ENCODE peak calls at places on chromosomes 11 and 22, in four cellular contexts. X is IMR-90, V is endodermal cell, E is AG04450. J is an unnamed sample. For H3K27me3, the result is how much of the 10 kb centered on the place peaks cover.

GRCh38 chr11:76736773-76737495 is 46.2 kb upstream of the TSKU start:
- DNase-seq in X (no peak), V (no peak), E (no peak), J (no peak)

GRCh38 chr11:134055029-134055428 is 13.8 kb upstream of the JAM3 start:
- DNase-seq in X (no peak), V (peak), E (no peak), J (no peak)

GRCh38 chr11:118247041-118247440 is 5.1 kb downstream of the MPZL3 start:
- DNase-seq in X (no peak), V (no peak), E (no peak), J (no peak)

GRCh38 chr11:116697639-116698038 is 75.1 kb downstream of the BUD13 start:
- DNase-seq in X (no peak), V (no peak), E (no peak), J (no peak)

GRCh38 chr22:49305966-49306631 is 521.6 kb downstream of the BRD1 start:
- DNase-seq in X (no peak), V (peak), E (no peak), J (no peak)

GRCh38 chr11:83835423-83835822 is 549.3 kb upstream of the CCDC90B start:
- DNase-seq in X (peak), V (no peak), E (no peak), J (no peak)

GRCh38 chr11:97454988-97455387 is 1065.2 kb downstream of the JRKL start:
- DNase-seq in X (no peak), V (no peak), E (no peak), J (no peak)

GRCh38 chr11:20112291-20113146 is 47.8 kb downstream of the DBX1 start:
- DNase-seq in X (peak), V (peak), E (peak), J (peak)

GRCh38 chr11:72719551-72719950 is 32.7 kb downstream of the ARAP1 start:
- DNase-seq in X (no peak), V (no peak), E (no peak), J (no peak)

GRCh38 chr11:112666253-112666652 is 295.0 kb upstream of the NCAM1 start:
- DNase-seq in X (no peak), V (no peak), E (no peak), J (no peak)

GRCh38 chr11:117795726-117796455 is 1.1 kb downstream of the DSCAML1 start:
- DNase-seq in X (no peak), V (peak), E (no peak), J (no peak)

GRCh38 chr11:48107188-48107704 is 109.4 kb upstream of the OR4B1 start:
- DNase-seq in X (peak), V (no peak), E (no peak), J (no peak)

GRCh38 chr22:43885786-43886185 is 6.0 kb downstream of the PNPLA5 start:
- DNase-seq in X (no peak), V (no peak), E (no peak), J (no peak)

GRCh38 chr11:119374632-119375394 is 6.7 kb downstream of the USP2 start:
- DNase-seq in X (no peak), V (peak), E (no peak), J (no peak)

DNA sequence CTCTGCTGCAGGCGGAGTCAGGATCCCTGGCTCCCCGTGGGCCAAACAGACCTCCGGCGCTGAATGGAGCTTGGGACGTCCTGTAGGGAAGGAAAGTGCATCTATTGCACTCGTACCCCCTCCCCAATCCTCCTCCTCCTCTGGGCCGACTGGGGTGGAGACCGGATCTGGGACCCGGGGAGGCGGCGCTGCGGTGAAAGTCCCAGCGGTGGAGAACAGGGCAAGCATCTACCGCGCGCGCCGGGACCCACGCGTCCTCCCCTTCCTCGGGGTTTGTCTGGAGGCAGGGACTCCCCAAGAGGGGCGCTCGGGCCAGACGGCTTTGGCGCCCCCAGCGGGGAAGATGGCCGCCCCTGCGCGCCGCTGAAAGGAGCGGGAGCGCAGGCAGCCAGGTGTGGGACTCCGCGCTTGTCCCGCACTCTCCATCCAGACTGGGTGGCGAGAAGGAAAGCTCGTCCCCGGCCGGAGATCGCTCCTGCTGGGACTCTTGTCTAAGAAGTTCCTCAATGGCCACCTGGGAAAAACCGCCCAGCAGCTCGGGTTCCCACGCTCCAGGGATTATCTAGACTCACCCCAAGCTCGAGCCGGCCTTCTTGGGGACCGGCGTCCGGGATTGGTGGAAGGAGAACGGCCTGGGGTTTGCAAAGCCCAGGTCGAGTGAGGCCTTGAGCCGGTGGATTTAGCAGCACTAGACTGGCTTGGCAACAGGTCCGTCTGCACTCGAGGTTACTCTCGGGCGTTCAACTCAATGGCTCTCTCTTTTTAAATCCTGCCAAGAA is 718 bp downstream of the FADS2 start:
- DNase-seq in X (no peak), V (peak), E (no peak), J (peak)
- TF ChIP-seq CTCF in X (peak), V (peak), E (peak), J (peak)

GRCh38 chr11:124837491-124837856 is 27.8 kb upstream of the ROBO3 start:
- DNase-seq in X (peak), V (peak), E (peak), J (no peak)

GRCh38 chr11:124840666-124841065 is 24.6 kb upstream of the ROBO3 start:
- DNase-seq in X (no peak), V (no peak), E (no peak), J (no peak)

GRCh38 chr11:124841186-124841585 is 24.0 kb upstream of the ROBO3 start:
- DNase-seq in X (no peak), V (no peak), E (no peak), J (no peak)

GRCh38 chr11:124839972-124840621 is 25.1 kb upstream of the ROBO3 start:
- DNase-seq in X (no peak), V (no peak), E (no peak), J (no peak)

GRCh38 chr11:124839051-124839971 is 25.9 kb upstream of the ROBO3 start:
- DNase-seq in X (no peak), V (peak), E (no peak), J (peak)
- H3K27me3 ChIP-seq in X (half or more), V (half or more), E (half or more), J (half or more)

GRCh38 chr11:3382613-3383275 is 3.8 kb upstream of the ZNF195 start:
- DNase-seq in X (no peak), V (no peak), E (no peak), J (no peak)
- TF ChIP-seq CTCF in X (peak), V (no peak), E (no peak), J (no peak)

GRCh38 chr11:6395470-6396060 is 5.3 kb downstream of the SMPD1 start:
- DNase-seq in X (no peak), V (no peak), E (no peak), J (no peak)

GRCh38 chr11:6393989-6394670 is 3.9 kb downstream of the SMPD1 start:
- DNase-seq in X (no peak), V (no peak), E (no peak), J (no peak)

GRCh38 chr11:6400431-6401345 is 10.4 kb downstream of the SMPD1 start:
- DNase-seq in X (no peak), V (no peak), E (no peak), J (no peak)

GRCh38 chr11:6397156-6397555 is 6.9 kb downstream of the SMPD1 start:
- DNase-seq in X (no peak), V (no peak), E (no peak), J (no peak)

GRCh38 chr11:6397636-6398035 is 7.4 kb downstream of the SMPD1 start:
- DNase-seq in X (peak), V (no peak), E (no peak), J (no peak)
- H3K27me3 ChIP-seq in X (under half), V (under half), E (under half), J (under half)

GRCh38 chr11:84899740-84900139 is 727.4 kb downstream of the DLG2 start:
- DNase-seq in X (peak), V (peak), E (no peak), J (no peak)
- TF ChIP-seq CTCF in X (no peak), V (peak), E (peak), J (no peak)

GRCh38 chr22:45069925-45070324 is 60.1 kb upstream of the PHF21B start:
- DNase-seq in X (no peak), V (no peak), E (no peak), J (no peak)

GRCh38 chr22:45064313-45065268 is 54.8 kb upstream of the PHF21B start:
- DNase-seq in X (peak), V (no peak), E (peak), J (no peak)

GRCh38 chr22:45061332-45061731 is 51.5 kb upstream of the PHF21B start:
- DNase-seq in X (no peak), V (no peak), E (no peak), J (no peak)

GRCh38 chr22:45067731-45068130 is 57.9 kb upstream of the PHF21B start:
- DNase-seq in X (no peak), V (no peak), E (no peak), J (no peak)

GRCh38 chr22:45065726-45066125 is 55.9 kb upstream of the PHF21B start:
- DNase-seq in X (no peak), V (no peak), E (no peak), J (no peak)
- H3K27me3 ChIP-seq in X (under half), V (under half), E (under half), J (under half)

DNA sequence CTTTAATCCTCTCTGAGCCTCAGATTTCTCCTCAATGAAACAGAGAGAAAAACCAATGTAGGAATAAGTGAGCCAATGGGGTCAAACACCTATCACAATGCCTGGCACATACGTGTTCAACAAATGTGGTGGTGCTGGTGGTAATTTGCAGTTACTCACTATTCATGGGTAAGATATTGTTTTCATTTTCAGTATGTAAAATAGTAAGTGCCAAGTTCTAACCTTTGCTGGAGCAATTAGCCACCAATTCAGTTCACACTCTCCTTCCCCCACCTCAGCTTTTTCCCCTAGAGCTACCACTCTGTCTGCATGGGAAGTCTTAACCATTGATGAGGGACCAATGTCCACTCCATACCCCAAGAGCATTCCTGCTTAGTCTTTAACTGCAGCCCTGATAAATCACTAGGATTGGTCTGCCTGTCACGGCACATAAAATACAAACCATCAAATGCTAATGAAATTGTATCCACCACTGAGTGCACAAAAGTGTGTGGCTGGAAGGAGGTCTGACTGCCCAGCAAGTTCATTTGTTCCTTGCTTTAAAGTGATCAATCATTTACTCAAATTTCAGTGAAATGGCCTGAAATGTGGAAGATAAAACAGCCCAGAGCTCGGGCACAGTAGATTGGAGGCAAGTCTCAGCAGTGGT is 187.4 kb upstream of the API5 start:
- DNase-seq in X (no peak), V (no peak), E (no peak), J (no peak)
- TF ChIP-seq CTCF in X (no peak), V (no peak), E (no peak), J (no peak)